ENCODE peak calls at places on chromosomes 12 and 14, in eight cellular contexts. N, R, S, M, Z, F, C and Q are unnamed samples.

GRCh38 chr12:62714409-62715075 is 220.4 kb downstream of the PPM1H start:
- DNase-seq in N (no peak), R (no peak), S (no peak), M (no peak), Z (no peak), F (no peak), C (no peak), Q (no peak)

GRCh38 chr12:100986595-100987547 is 192.3 kb downstream of the ANO4 start:
- DNase-seq in N (no peak), R (no peak), S (peak; percentile 22), M (no peak), Z (no peak), F (no peak), C (no peak), Q (no peak)

GRCh38 chr14:36208690-36209278 is 32.3 kb upstream of the PTCSC3 start:
- DNase-seq in N (peak; percentile 59), R (no peak), S (no peak), M (no peak), Z (no peak), F (no peak), C (no peak), Q (no peak)

GRCh38 chr14:52703225-52703624 is 3.8 kb upstream of the PSMC6 start:
- DNase-seq in N (no peak), R (no peak), S (peak; percentile 93), M (peak; percentile 66), Z (no peak), F (peak; percentile 13), C (no peak), Q (no peak)

GRCh38 chr12:92470608-92471021 is 232.2 kb upstream of the PLEKHG7 start:
- DNase-seq in N (no peak), R (no peak), S (no peak), M (no peak), Z (no peak), F (no peak), C (no peak), Q (no peak)

GRCh38 chr12:131559517-131560516 is 151.1 kb upstream of the SFSWAP start:
- DNase-seq in N (no peak), R (no peak), S (no peak), M (no peak), Z (no peak), F (no peak), C (no peak), Q (no peak)

GRCh38 chr14:74517731-74518130 is 24.2 kb downstream of the ISCA2 start:
- DNase-seq in N (no peak), R (no peak), S (no peak), M (no peak), Z (no peak), F (no peak), C (no peak), Q (no peak)

GRCh38 chr12:65741662-65742480 is 82.4 kb upstream of the HMGA2 start:
- DNase-seq in N (no peak), R (peak; percentile 42), S (peak; percentile 65), M (peak; percentile 61), Z (no peak), F (peak; percentile 62), C (peak; percentile 30), Q (peak; percentile 23)

GRCh38 chr14:68777644-68778043 is 15.2 kb downstream of the ZFP36L1 start:
- DNase-seq in N (no peak), R (no peak), S (no peak), M (no peak), Z (no peak), F (no peak), C (no peak), Q (no peak)

GRCh38 chr12:92143280-92143679 is 2.4 kb downstream of the BTG1 start:
- DNase-seq in N (no peak), R (no peak), S (no peak), M (no peak), Z (no peak), F (no peak), C (no peak), Q (no peak)

GRCh38 chr12:64480148-64480547 is 28.2 kb downstream of the TBK1 start:
- DNase-seq in N (no peak), R (no peak), S (peak; percentile 72), M (no peak), Z (no peak), F (no peak), C (no peak), Q (no peak)

GRCh38 chr14:63578300-63578699 is 35.1 kb upstream of the PPP2R5E start:
- DNase-seq in N (no peak), R (no peak), S (peak; percentile 6), M (no peak), Z (no peak), F (no peak), C (no peak), Q (no peak)

GRCh38 chr12:114955414-114956014 is 271.5 kb upstream of the TBX3 start:
- DNase-seq in N (no peak), R (no peak), S (peak; percentile 25), M (no peak), Z (no peak), F (no peak), C (no peak), Q (no peak)

GRCh38 chr14:104799657-104800599 is 973 bp upstream of the ZBTB42 start:
- DNase-seq in N (no peak), R (peak; percentile 88), S (peak; percentile 79), M (peak; percentile 82), Z (no peak), F (peak; percentile 77), C (no peak), Q (no peak)

GRCh38 chr14:100965296-100965695 is 61.8 kb upstream of the RTL1 start:
- DNase-seq in N (no peak), R (no peak), S (no peak), M (no peak), Z (no peak), F (no peak), C (no peak), Q (no peak)

GRCh38 chr14:21675566-21675965 is 1.9 kb upstream of the OR4E1 start:
- DNase-seq in N (no peak), R (no peak), S (no peak), M (no peak), Z (no peak), F (no peak), C (no peak), Q (no peak)

GRCh38 chr14:100275214-100275613 is 31.0 kb downstream of the SLC25A29 start:
- DNase-seq in N (no peak), R (no peak), S (no peak), M (peak; percentile 33), Z (no peak), F (no peak), C (no peak), Q (no peak)